ENCODE peak calls at places on chromosomes 11 and 22, in five cellular contexts. K is renal cortical epithelial cell; M is immature natural killer cell; B is effector CD4-positive, alpha-beta T cell; Y is cardiac fibroblast. G is an unnamed sample.

GRCh38 chr11:109606256-109606655 is 184.3 kb downstream of the C11orf87 start:
- DNase-seq in K (no peak), M (no peak), B (no peak), Y (no peak), G (no peak)

GRCh38 chr11:2581151-2581930 is 118.5 kb downstream of the KCNQ1OT1 start:
- DNase-seq in K (no peak), M (no peak), B (no peak), Y (no peak), G (no peak)

GRCh38 chr22:19745155-19746133 is 15.1 kb upstream of the TBX1 start:
- DNase-seq in K (no peak), M (no peak), B (no peak), Y (no peak), G (no peak)

GRCh38 chr22:49488943-49489342 is 338.7 kb downstream of the BRD1 start:
- DNase-seq in K (no peak), M (no peak), B (no peak), Y (no peak), G (no peak)

GRCh38 chr11:36306888-36307287 is 10.8 kb downstream of the PRR5L start:
- DNase-seq in K (peak), M (no peak), B (no peak), Y (peak), G (peak)

GRCh38 chr11:86551693-86552092 is 120.7 kb downstream of the ME3 start:
- DNase-seq in K (peak), M (peak), B (no peak), Y (no peak), G (no peak)

GRCh38 chr22:37979782-37980181 is 4.6 kb downstream of the SOX10 start:
- DNase-seq in K (no peak), M (no peak), B (no peak), Y (no peak), G (no peak)

GRCh38 chr11:64333556-64333955 is 6.4 kb upstream of the CCDC88B start:
- DNase-seq in K (no peak), M (no peak), B (no peak), Y (no peak), G (no peak)

GRCh38 chr22:40257979-40258378 is 80.3 kb downstream of the TNRC6B start:
- DNase-seq in K (no peak), M (no peak), B (no peak), Y (peak), G (no peak)

GRCh38 chr11:26837154-26837553 is 115.3 kb upstream of the SLC5A12 start:
- DNase-seq in K (peak), M (no peak), B (no peak), Y (no peak), G (no peak)

G was measured in amniotic stem cell.